ENCODE peak calls at places on chromosome 21, in five cellular contexts. M, F, B, O and J are unnamed samples.

GRCh38 chr21:42096593-42096992 is 25.5 kb downstream of the UMODL1 start:
- DNase-seq in M (no peak), F (no peak), B (no peak), O (no peak), J (no peak)

GRCh38 chr21:46150491-46151121 is 4.8 kb downstream of the FTCD start:
- DNase-seq in M (no peak), F (peak), B (peak), O (no peak), J (no peak)

GRCh38 chr21:29189358-29189757 is 58.9 kb downstream of the MAP3K7CL start:
- DNase-seq in M (no peak), F (no peak), B (no peak), O (no peak), J (no peak)

GRCh38 chr21:33406493-33406892 is 3.3 kb downstream of the IFNGR2 start:
- DNase-seq in M (no peak), F (no peak), B (no peak), O (no peak), J (no peak)

GRCh38 chr21:34737115-34737514 is 68.3 kb downstream of the CLIC6 start:
- DNase-seq in M (no peak), F (no peak), B (no peak), O (no peak), J (no peak)

GRCh38 chr21:26972131-26972707 is 5.3 kb upstream of the ADAMTS5 start:
- DNase-seq in M (no peak), F (no peak), B (no peak), O (no peak), J (no peak)

GRCh38 chr21:46128983-46129571 is 26.3 kb downstream of the FTCD start:
- DNase-seq in M (no peak), F (no peak), B (no peak), O (no peak), J (no peak)

GRCh38 chr21:45322960-45323461 is 35.3 kb upstream of the POFUT2 start:
- DNase-seq in M (no peak), F (no peak), B (no peak), O (no peak), J (no peak)

GRCh38 chr21:42461185-42461520 is 34.9 kb downstream of the RSPH1 start:
- DNase-seq in M (no peak), F (no peak), B (no peak), O (no peak), J (peak)

GRCh38 chr21:45920824-45921600 is 60.6 kb upstream of the COL6A1 start:
- DNase-seq in M (no peak), F (no peak), B (no peak), O (no peak), J (no peak)

GRCh38 chr21:45537111-45537745 is 5.0 kb downstream of the SLC19A1 start:
- DNase-seq in M (no peak), F (no peak), B (peak), O (no peak), J (no peak)

GRCh38 chr21:33266784-33267135 is 593 bp downstream of the IL10RB start:
- DNase-seq in M (no peak), F (no peak), B (peak), O (no peak), J (no peak)

GRCh38 chr21:30434033-30434631 is 4.1 kb downstream of the KRTAP13-4 start:
- DNase-seq in M (no peak), F (no peak), B (peak), O (no peak), J (peak)

GRCh38 chr21:42063206-42063577 is 7.9 kb upstream of the UMODL1 start:
- DNase-seq in M (no peak), F (peak), B (peak), O (no peak), J (no peak)

GRCh38 chr21:25639922-25640670 is 1.0 kb downstream of the JAM2 start:
- DNase-seq in M (no peak), F (no peak), B (peak), O (peak), J (no peak)

GRCh38 chr21:38311091-38311490 is 54.3 kb downstream of the KCNJ15 start:
- DNase-seq in M (no peak), F (no peak), B (no peak), O (no peak), J (no peak)

GRCh38 chr21:31338892-31339368 is 5.1 kb downstream of the TIAM1 start:
- DNase-seq in M (no peak), F (no peak), B (no peak), O (no peak), J (no peak)

GRCh38 chr21:33339135-33339534 is 14.4 kb downstream of the IFNAR1 start:
- DNase-seq in M (no peak), F (no peak), B (no peak), O (no peak), J (no peak)

GRCh38 chr21:32412162-32412997 is at the start of gene EVA1C:
- DNase-seq in M (peak), F (peak), B (peak), O (peak), J (no peak)

GRCh38 chr21:43748622-43749021 is 27.5 kb downstream of the CSTB start:
- DNase-seq in M (no peak), F (no peak), B (no peak), O (no peak), J (no peak)

GRCh38 chr21:44301961-44302406 is 2.1 kb downstream of the PFKL start:
- DNase-seq in M (no peak), F (no peak), B (no peak), O (no peak), J (no peak)

GRCh38 chr21:14866859-14867560 is 197.8 kb downstream of the NRIP1 start:
- DNase-seq in M (no peak), F (no peak), B (no peak), O (no peak), J (no peak)

GRCh38 chr21:35423694-35424093 is 374.6 kb upstream of the RUNX1 start:
- DNase-seq in M (no peak), F (no peak), B (no peak), O (peak), J (no peak)

GRCh38 chr21:33185852-33186251 is 43.9 kb upstream of the IFNAR2 start:
- DNase-seq in M (peak), F (no peak), B (peak), O (no peak), J (peak)

GRCh38 chr21:43812139-43812821 is 22.9 kb downstream of the RRP1 start:
- DNase-seq in M (no peak), F (no peak), B (no peak), O (peak), J (no peak)

GRCh38 chr21:42466700-42467612 is 29.1 kb downstream of the RSPH1 start:
- DNase-seq in M (no peak), F (no peak), B (peak), O (no peak), J (peak)

GRCh38 chr21:44463716-44464115 is 8.4 kb downstream of the LRRC3 start:
- DNase-seq in M (no peak), F (no peak), B (no peak), O (no peak), J (no peak)

GRCh38 chr21:23951251-23951650 is 1656.0 kb downstream of the MRPL39 start:
- DNase-seq in M (no peak), F (no peak), B (no peak), O (peak), J (no peak)

GRCh38 chr21:36626791-36627190 is 72.1 kb upstream of the SIM2 start:
- DNase-seq in M (no peak), F (no peak), B (no peak), O (no peak), J (no peak)

GRCh38 chr21:32370971-32371766 is 21.6 kb downstream of the URB1 start:
- DNase-seq in M (no peak), F (no peak), B (no peak), O (peak), J (no peak)

GRCh38 chr21:37582613-37583012 is 216.0 kb downstream of the DYRK1A start:
- DNase-seq in M (no peak), F (no peak), B (no peak), O (peak), J (no peak)

GRCh38 chr21:15455819-15456462 is 273.8 kb upstream of the USP25 start:
- DNase-seq in M (no peak), F (no peak), B (no peak), O (no peak), J (no peak)

GRCh38 chr21:35616090-35616489 is 444.2 kb downstream of the SETD4 start:
- DNase-seq in M (no peak), F (no peak), B (no peak), O (peak), J (peak)

GRCh38 chr21:41810597-41810932 is 43.7 kb upstream of the RIPK4 start:
- DNase-seq in M (no peak), F (no peak), B (no peak), O (no peak), J (no peak)

GRCh38 chr21:37367758-37368535 is 1.4 kb downstream of the DYRK1A start:
- DNase-seq in M (peak), F (peak), B (peak), O (peak), J (no peak)

GRCh38 chr21:36217711-36218110 is 61.1 kb downstream of the DOP1B start:
- DNase-seq in M (no peak), F (no peak), B (no peak), O (no peak), J (no peak)

GRCh38 chr21:15197696-15198095 is 132.9 kb upstream of the NRIP1 start:
- DNase-seq in M (no peak), F (no peak), B (no peak), O (no peak), J (no peak)

GRCh38 chr21:28308516-28308915 is 684.2 kb downstream of the LTN1 start:
- DNase-seq in M (no peak), F (no peak), B (no peak), O (no peak), J (no peak)